ENCODE peak calls at places on chromosomes 1 and 21, in six cellular contexts. W is left ventricle myocardium superior, G is amygdala, K is endothelial cell, Z is heart left ventricle, S is HFFc6. D is an unnamed sample.

GRCh38 chr1:12135612-12136011 is 31.2 kb upstream of the TNFRSF1B start:
- DNase-seq in W (peak), G (no peak), K (no peak), Z (peak), S (no peak), D (no peak)

GRCh38 chr1:55262822-55263221 is 47.7 kb upstream of the USP24 start:
- DNase-seq in W (no peak), G (no peak), K (no peak), Z (no peak), S (peak), D (no peak)

GRCh38 chr1:207672525-207673130 is 27.7 kb downstream of the CR1L start:
- DNase-seq in W (no peak), G (peak), K (peak), Z (no peak), S (peak), D (peak)

GRCh38 chr1:203211812-203212211 is 17.7 kb downstream of the CHIT1 start:
- DNase-seq in W (no peak), G (no peak), K (no peak), Z (no peak), S (no peak), D (no peak)

GRCh38 chr1:171252482-171252881 is 4.2 kb downstream of the FMO1 start:
- DNase-seq in W (no peak), G (no peak), K (no peak), Z (no peak), S (no peak), D (no peak)

GRCh38 chr1:242847390-242847993 is 323.0 kb upstream of the PLD5 start:
- DNase-seq in W (no peak), G (no peak), K (peak), Z (no peak), S (peak), D (no peak)

GRCh38 chr1:45297604-45298356 is 28.9 kb upstream of the HPDL start:
- DNase-seq in W (no peak), G (peak), K (peak), Z (no peak), S (no peak), D (no peak)

GRCh38 chr1:26276432-26276838 is 3.5 kb upstream of the SH3BGRL3 start:
- DNase-seq in W (peak), G (no peak), K (no peak), Z (no peak), S (no peak), D (no peak)

GRCh38 chr1:221715321-221716169 is 26.3 kb downstream of the DUSP10 start:
- DNase-seq in W (no peak), G (no peak), K (no peak), Z (no peak), S (peak), D (peak)

GRCh38 chr1:18290740-18291412 is 183.3 kb downstream of the IGSF21 start:
- DNase-seq in W (no peak), G (no peak), K (no peak), Z (no peak), S (no peak), D (no peak)

GRCh38 chr1:47423872-47424271 is 7.8 kb downstream of the FOXE3 start:
- DNase-seq in W (no peak), G (no peak), K (no peak), Z (no peak), S (no peak), D (no peak)

GRCh38 chr1:178509608-178510007 is 3.3 kb upstream of the TEX35 start:
- DNase-seq in W (peak), G (no peak), K (no peak), Z (peak), S (no peak), D (no peak)

GRCh38 chr1:206655471-206655882 is 20.1 kb downstream of the DYRK3 start:
- DNase-seq in W (peak), G (no peak), K (no peak), Z (no peak), S (no peak), D (no peak)

GRCh38 chr1:4268890-4269286 is 368.8 kb upstream of the C1orf174 start:
- DNase-seq in W (no peak), G (no peak), K (no peak), Z (no peak), S (no peak), D (no peak)

GRCh38 chr1:47675047-47675675 is 237.3 kb downstream of the FOXD2 start:
- DNase-seq in W (no peak), G (no peak), K (no peak), Z (no peak), S (no peak), D (no peak)

GRCh38 chr1:216047821-216048220 is 375.4 kb downstream of the USH2A start:
- DNase-seq in W (no peak), G (no peak), K (no peak), Z (no peak), S (no peak), D (no peak)

GRCh38 chr1:55150880-55151582 is 64.1 kb downstream of the USP24 start:
- DNase-seq in W (no peak), G (no peak), K (no peak), Z (no peak), S (no peak), D (no peak)

GRCh38 chr21:37564341-37564923 is 197.9 kb downstream of the DYRK1A start:
- DNase-seq in W (peak), G (peak), K (peak), Z (peak), S (peak), D (peak)

GRCh38 chr1:29711582-29712274 is 475.4 kb downstream of the PTPRU start:
- DNase-seq in W (no peak), G (no peak), K (no peak), Z (no peak), S (peak), D (peak)

GRCh38 chr21:45410865-45411809 is 6.2 kb downstream of the COL18A1 start:
- DNase-seq in W (peak), G (no peak), K (no peak), Z (peak), S (no peak), D (no peak)

GRCh38 chr1:8903908-8904650 is 25.6 kb upstream of the ENO1 start:
- DNase-seq in W (no peak), G (no peak), K (no peak), Z (no peak), S (peak), D (peak)

GRCh38 chr1:13543927-13544556 is 30.2 kb upstream of the LRRC38 start:
- DNase-seq in W (peak), G (peak), K (peak), Z (peak), S (no peak), D (no peak)

GRCh38 chr21:39676054-39676771 is 63.5 kb downstream of the B3GALT5 start:
- DNase-seq in W (peak), G (no peak), K (no peak), Z (peak), S (no peak), D (peak)

GRCh38 chr1:40032240-40032891 is 8.2 kb upstream of the CAP1 start:
- DNase-seq in W (no peak), G (peak), K (peak), Z (peak), S (peak), D (peak)

GRCh38 chr1:46719689-46720088 is 775 bp upstream of the EFCAB14 start:
- DNase-seq in W (no peak), G (no peak), K (no peak), Z (no peak), S (no peak), D (no peak)

GRCh38 chr1:43441166-43441893 is 12.4 kb downstream of the HYI start:
- DNase-seq in W (no peak), G (no peak), K (no peak), Z (no peak), S (no peak), D (no peak)

GRCh38 chr1:115544131-115544530 is 97.6 kb upstream of the VANGL1 start:
- DNase-seq in W (no peak), G (no peak), K (no peak), Z (no peak), S (peak), D (no peak)

D was measured in kidney glomerular epithelial cell.